ENCODE peak calls at places on chromosomes 2 and 18, in four cellular contexts. D is IMR-90, M is K562, N is GM12878. P is an unnamed sample.
A peak's percentile ranks its signal among the peaks of the same experiment; 100 is the strongest.

GRCh38 chr18:74197705-74198341 is 49.5 kb downstream of the TIMM21 start:
- DNase-seq in D (no peak), N (no peak), M (no peak), P (no peak)

GRCh38 chr2:229731916-229732315 is 17.6 kb upstream of the DNER start:
- DNase-seq in D (peak; percentile 17), N (no peak), M (no peak), P (no peak)

GRCh38 chr2:145638675-145639074 is 1118.8 kb upstream of the ZEB2 start:
- DNase-seq in D (no peak), M (peak; percentile 11), N (no peak), P (peak; percentile 60)

GRCh38 chr2:232487385-232488096 is at the start of gene ECEL1:
- DNase-seq in M (no peak), N (no peak), D (no peak), P (no peak)

GRCh38 chr2:128734521-128735295 is 416.0 kb upstream of the HS6ST1 start:
- DNase-seq in N (no peak), D (peak; percentile 29), M (no peak), P (peak; percentile 6)

GRCh38 chr2:196750977-196751631 is 48.4 kb downstream of the GTF3C3 start:
- DNase-seq in N (peak; percentile 30), D (peak; percentile 61), M (peak; percentile 34), P (peak; percentile 77)

GRCh38 chr2:15719566-15720313 is 128.1 kb downstream of the DDX1 start:
- DNase-seq in N (no peak), M (no peak), D (no peak), P (no peak)

GRCh38 chr2:23354554-23354953 is 30.4 kb upstream of the KLHL29 start:
- DNase-seq in M (no peak), D (no peak), N (no peak), P (no peak)

GRCh38 chr2:71466301-71467179 is 13.2 kb downstream of the DYSF start:
- DNase-seq in D (no peak), N (no peak), M (no peak), P (peak; percentile 52)

GRCh38 chr18:8718401-8718913 is 13.1 kb downstream of the MTCL1 start:
- DNase-seq in N (no peak), D (no peak), M (no peak), P (no peak)

GRCh38 chr2:211846714-211847113 is 691.9 kb downstream of the ERBB4 start:
- DNase-seq in N (no peak), D (no peak), M (no peak), P (no peak)

GRCh38 chr2:213261715-213262114 is 22.5 kb upstream of the SPAG16 start:
- DNase-seq in D (no peak), N (no peak), M (no peak), P (no peak)

GRCh38 chr2:238106698-238107524 is 6.8 kb downstream of the ESPNL start:
- DNase-seq in N (no peak), D (no peak), M (peak; percentile 63), P (no peak)

GRCh38 chr2:37829616-37830385 is 95.3 kb upstream of the RMDN2 start:
- DNase-seq in N (peak; percentile 16), D (no peak), M (no peak), P (peak; percentile 15)

GRCh38 chr18:70503060-70503459 is 214.2 kb downstream of the SOCS6 start:
- DNase-seq in D (no peak), M (no peak), N (no peak), P (no peak)

DNA sequence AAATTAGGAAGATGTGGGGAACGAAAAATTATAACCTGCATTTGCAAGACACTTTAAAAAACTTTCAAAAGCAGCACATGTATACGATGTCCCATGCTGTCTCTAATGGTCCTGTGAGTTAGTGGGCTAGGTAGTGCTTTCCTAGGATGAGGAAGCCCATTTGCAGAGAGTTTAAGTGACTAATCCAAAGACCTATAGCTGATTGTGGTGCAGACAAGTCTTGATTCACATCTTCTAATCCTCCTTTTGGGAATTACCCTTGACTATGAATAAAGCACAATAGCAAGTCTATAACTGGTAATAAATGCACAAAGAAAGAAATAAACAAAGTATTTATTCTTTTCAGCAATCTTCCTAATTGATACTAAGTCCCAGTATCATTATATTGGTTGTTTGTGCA is 234.6 kb upstream of the FANCL start:
- DNase-seq in M (no peak), N (no peak), D (no peak), P (no peak)
- TF ChIP-seq FOS in M (no peak), N (no peak), D (no peak), P (no peak)

GRCh38 chr2:54284801-54285200 is 28.8 kb upstream of the TSPYL6 start:
- DNase-seq in D (no peak), M (no peak), N (no peak), P (no peak)

GRCh38 chr2:54289942-54290702 is 34.1 kb upstream of the TSPYL6 start:
- DNase-seq in D (no peak), M (no peak), N (no peak), P (no peak)

GRCh38 chr2:54285451-54285850 is 29.4 kb upstream of the TSPYL6 start:
- DNase-seq in D (no peak), N (no peak), M (no peak), P (no peak)

DNA sequence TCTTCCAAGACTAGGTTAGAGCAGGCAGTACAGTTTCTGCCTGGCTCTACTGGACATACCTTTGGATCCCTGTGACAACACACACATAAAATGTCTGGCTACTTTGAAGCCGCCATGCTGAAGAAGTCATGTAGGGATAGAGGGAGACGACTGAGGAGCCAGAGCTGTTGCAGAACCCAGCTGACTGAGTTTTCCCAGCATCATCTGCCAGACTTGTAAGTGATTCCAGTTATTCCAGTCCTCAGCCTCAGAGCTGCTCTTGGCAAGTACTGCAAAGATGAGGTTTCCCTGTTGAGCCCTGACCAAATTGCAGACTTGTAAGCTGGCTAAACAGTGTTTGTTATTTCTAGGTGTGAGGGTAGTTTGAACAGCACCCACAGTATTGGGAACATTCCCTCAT is 31.5 kb upstream of the TSPYL6 start:
- DNase-seq in M (no peak), N (no peak), D (no peak), P (no peak)
- TF ChIP-seq FOS in M (no peak), N (no peak), D (no peak), P (no peak)

GRCh38 chr2:65311049-65311448 is 83.4 kb downstream of the ACTR2 start:
- DNase-seq in D (no peak), N (no peak), M (no peak), P (no peak)
- TF ChIP-seq FOS in D (no peak), N (no peak), M (no peak), P (no peak)

DNA sequence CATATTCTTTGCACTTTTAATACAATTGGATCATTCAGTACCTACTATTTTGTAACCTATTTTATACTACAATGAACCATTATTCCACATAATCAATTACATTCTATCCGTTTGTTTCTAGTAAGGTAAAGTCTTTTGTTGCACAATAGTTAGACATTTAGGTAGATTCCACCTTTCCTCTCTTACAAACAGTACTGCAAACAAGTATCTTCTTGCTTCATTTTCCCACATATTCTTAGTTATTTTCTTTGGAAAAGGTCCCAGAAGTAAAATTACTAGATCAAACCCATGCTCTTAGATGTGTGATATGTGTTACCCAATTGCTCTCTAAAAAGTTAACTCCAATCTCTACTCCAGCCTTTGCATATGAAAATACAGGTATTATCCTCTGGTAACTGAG is 49.6 kb downstream of the SPIRE1 start:
- DNase-seq in D (peak; percentile 78), M (no peak), N (no peak), P (peak; percentile 72)
- TF ChIP-seq FOS in D (no peak), M (no peak), N (no peak), P (no peak)

GRCh38 chr2:219728993-219729487 is 101.6 kb downstream of the SLC4A3 start:
- DNase-seq in D (no peak), M (no peak), N (no peak), P (no peak)
- TF ChIP-seq FOS in D (no peak), M (no peak), N (no peak), P (no peak)

GRCh38 chr2:24912523-24912922 is 7.5 kb downstream of the ADCY3 start:
- DNase-seq in M (no peak), D (peak; percentile 72), N (no peak), P (no peak)
- TF ChIP-seq FOS in M (no peak), D (no peak), N (no peak), P (no peak)

GRCh38 chr18:54928236-54928635 is 31.0 kb downstream of the CCDC68 start:
- DNase-seq in M (no peak), D (peak; percentile 33), N (no peak), P (no peak)

GRCh38 chr18:54919412-54919811 is 39.8 kb downstream of the CCDC68 start:
- DNase-seq in M (no peak), D (no peak), N (no peak), P (no peak)

GRCh38 chr18:54924948-54925347 is 34.3 kb downstream of the CCDC68 start:
- DNase-seq in D (peak; percentile 51), N (no peak), M (no peak), P (peak; percentile 28)

GRCh38 chr18:54926593-54927297 is 32.5 kb downstream of the CCDC68 start:
- DNase-seq in M (no peak), N (no peak), D (peak; percentile 57), P (no peak)

DNA sequence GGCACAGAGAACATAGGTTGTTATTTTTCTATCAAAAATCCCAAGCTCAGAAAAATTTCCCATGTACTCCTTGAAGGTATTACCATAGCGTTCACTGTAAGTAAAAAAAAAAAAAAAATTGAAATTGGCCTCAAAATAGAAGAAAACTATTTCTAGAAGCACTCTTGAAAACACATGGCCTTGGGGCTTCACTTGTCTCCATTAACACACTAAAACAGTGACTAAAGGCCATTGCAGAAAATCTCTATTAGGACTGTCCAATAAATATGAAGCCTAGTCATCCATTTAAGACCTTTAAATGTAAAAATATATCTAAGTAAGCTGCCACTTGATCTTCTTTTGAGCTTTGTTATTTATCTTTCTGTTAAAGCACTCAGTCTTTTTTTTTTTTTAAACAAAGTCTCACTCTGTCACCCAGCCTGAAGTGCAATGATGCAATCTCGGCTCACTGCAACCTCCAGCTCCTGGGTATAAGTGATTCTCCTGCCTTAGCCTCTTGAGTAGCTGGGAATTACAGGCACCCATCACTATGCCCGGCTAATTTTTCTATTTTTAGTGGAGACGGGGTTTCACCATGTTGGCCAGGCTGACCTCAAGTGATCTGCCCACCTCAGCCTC is 35.8 kb downstream of the CCDC68 start:
- DNase-seq in D (no peak), M (no peak), N (no peak), P (no peak)
- TF ChIP-seq FOS in D (no peak), M (no peak), N (no peak), P (no peak)

GRCh38 chr18:79488311-79489047 is 92.7 kb downstream of the NFATC1 start:
- DNase-seq in N (no peak), M (no peak), D (no peak), P (no peak)

GRCh38 chr18:79489900-79490592 is 94.3 kb downstream of the NFATC1 start:
- DNase-seq in N (no peak), M (no peak), D (no peak), P (no peak)

GRCh38 chr18:79487198-79488165 is 91.8 kb downstream of the NFATC1 start:
- DNase-seq in D (no peak), N (no peak), M (no peak), P (no peak)

GRCh38 chr18:79490593-79491551 is 95.1 kb downstream of the NFATC1 start:
- DNase-seq in M (no peak), D (no peak), N (no peak), P (no peak)

GRCh38 chr18:79489048-79489899 is 93.5 kb downstream of the NFATC1 start:
- DNase-seq in M (no peak), N (no peak), D (no peak), P (no peak)
- TF ChIP-seq FOS in M (no peak), N (no peak), D (no peak), P (no peak)